ENCODE peak calls at places on chromosomes 4 and X, in seven cellular contexts. One of them, this sample, is unnamed.

GRCh38 chr4:12359420-12359819 is 930.7 kb upstream of the HS3ST1 start:
- DNase-seq in mammary epithelial cell: no peak
- DNase-seq in NB4: peak
- DNase-seq in pancreas: no peak
- DNase-seq in CD4-positive, alpha-beta T cell: no peak
- DNase-seq in ovary: no peak
- DNase-seq in GM10248: no peak
- DNase-seq in this sample: no peak

GRCh38 chr4:826508-827208 is 729 bp upstream of the CPLX1 start:
- DNase-seq in CD4-positive, alpha-beta T cell: no peak
- DNase-seq in ovary: no peak
- DNase-seq in GM10248: no peak
- DNase-seq in NB4: no peak
- DNase-seq in mammary epithelial cell: no peak
- DNase-seq in pancreas: no peak
- DNase-seq in this sample: no peak

GRCh38 chr4:113882668-113883067 is 96.8 kb downstream of the ARSJ start:
- DNase-seq in mammary epithelial cell: no peak
- DNase-seq in ovary: no peak
- DNase-seq in GM10248: no peak
- DNase-seq in NB4: no peak
- DNase-seq in CD4-positive, alpha-beta T cell: no peak
- DNase-seq in pancreas: no peak
- DNase-seq in this sample: no peak

GRCh38 chr4:177448850-177449249 is 6.6 kb upstream of the AGA start:
- DNase-seq in CD4-positive, alpha-beta T cell: no peak
- DNase-seq in NB4: no peak
- DNase-seq in pancreas: no peak
- DNase-seq in ovary: no peak
- DNase-seq in GM10248: no peak
- DNase-seq in mammary epithelial cell: peak
- DNase-seq in this sample: no peak

GRCh38 chrX:67543818-67544217 is at the start of gene AR:
- DNase-seq in NB4: no peak
- DNase-seq in ovary: peak
- DNase-seq in mammary epithelial cell: no peak
- DNase-seq in CD4-positive, alpha-beta T cell: no peak
- DNase-seq in pancreas: peak
- DNase-seq in GM10248: no peak
- DNase-seq in this sample: no peak

GRCh38 chr4:64551125-64551524 is 141.9 kb upstream of the TECRL start:
- DNase-seq in GM10248: no peak
- DNase-seq in mammary epithelial cell: no peak
- DNase-seq in CD4-positive, alpha-beta T cell: no peak
- DNase-seq in NB4: no peak
- DNase-seq in ovary: no peak
- DNase-seq in pancreas: no peak
- DNase-seq in this sample: no peak

GRCh38 chr4:99855677-99856076 is 38.5 kb downstream of the LAMTOR3 start:
- DNase-seq in mammary epithelial cell: no peak
- DNase-seq in GM10248: peak
- DNase-seq in ovary: no peak
- DNase-seq in NB4: peak
- DNase-seq in CD4-positive, alpha-beta T cell: no peak
- DNase-seq in pancreas: peak
- DNase-seq in this sample: no peak

GRCh38 chrX:3231766-3232165 is 114.7 kb downstream of the MXRA5 start:
- DNase-seq in ovary: no peak
- DNase-seq in CD4-positive, alpha-beta T cell: no peak
- DNase-seq in mammary epithelial cell: no peak
- DNase-seq in GM10248: no peak
- DNase-seq in pancreas: no peak
- DNase-seq in NB4: no peak
- DNase-seq in this sample: no peak

GRCh38 chrX:51182545-51182944 is 150.1 kb upstream of the NUDT10 start:
- DNase-seq in GM10248: no peak
- DNase-seq in NB4: no peak
- DNase-seq in CD4-positive, alpha-beta T cell: no peak
- DNase-seq in ovary: no peak
- DNase-seq in mammary epithelial cell: no peak
- DNase-seq in pancreas: no peak
- DNase-seq in this sample: no peak

GRCh38 chr4:111450867-111451266 is 694.4 kb upstream of the FAM241A start:
- DNase-seq in GM10248: no peak
- DNase-seq in mammary epithelial cell: no peak
- DNase-seq in ovary: no peak
- DNase-seq in pancreas: no peak
- DNase-seq in CD4-positive, alpha-beta T cell: no peak
- DNase-seq in NB4: no peak
- DNase-seq in this sample: no peak

GRCh38 chr4:10225096-10225495 is 108.5 kb upstream of the WDR1 start:
- DNase-seq in GM10248: no peak
- DNase-seq in ovary: no peak
- DNase-seq in pancreas: no peak
- DNase-seq in NB4: no peak
- DNase-seq in CD4-positive, alpha-beta T cell: no peak
- DNase-seq in mammary epithelial cell: no peak
- DNase-seq in this sample: no peak

DNA sequence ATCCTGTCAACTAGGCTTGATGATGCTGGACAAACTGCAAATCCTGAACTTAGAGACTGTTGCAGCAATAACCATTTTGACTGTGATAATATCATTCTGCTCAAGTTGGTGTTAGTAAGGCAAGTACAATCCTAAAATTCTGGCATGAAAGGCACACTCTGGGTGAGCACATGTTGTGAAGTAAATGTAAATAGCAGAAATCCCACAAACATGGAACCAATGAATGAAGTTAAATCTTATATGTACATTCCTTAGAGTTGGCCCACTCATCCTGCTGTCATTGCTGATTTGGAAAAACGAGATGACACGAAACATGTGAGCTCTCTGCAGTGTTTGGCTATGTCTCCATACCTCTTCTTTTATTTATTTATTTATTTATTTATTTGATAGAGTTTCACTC is 21.0 kb downstream of the RBM47 start:
- DNase-seq in NB4: no peak
- DNase-seq in CD4-positive, alpha-beta T cell: no peak
- DNase-seq in mammary epithelial cell: no peak
- DNase-seq in pancreas: no peak
- DNase-seq in ovary: no peak
- DNase-seq in GM10248: no peak
- DNase-seq in this sample: no peak
- TF ChIP-seq CTCF in NB4: no peak
- TF ChIP-seq CTCF in CD4-positive, alpha-beta T cell: no peak
- TF ChIP-seq CTCF in mammary epithelial cell: no peak
- TF ChIP-seq CTCF in pancreas: no peak
- TF ChIP-seq CTCF in ovary: no peak
- TF ChIP-seq CTCF in GM10248: no peak
- TF ChIP-seq CTCF in this sample: no peak

GRCh38 chr4:15756361-15756861 is 21.7 kb upstream of the CD38 start:
- DNase-seq in CD4-positive, alpha-beta T cell: peak
- DNase-seq in ovary: no peak
- DNase-seq in pancreas: no peak
- DNase-seq in GM10248: peak
- DNase-seq in mammary epithelial cell: peak
- DNase-seq in NB4: peak
- DNase-seq in this sample: no peak
- TF ChIP-seq CTCF in CD4-positive, alpha-beta T cell: peak
- TF ChIP-seq CTCF in ovary: no peak
- TF ChIP-seq CTCF in pancreas: no peak
- TF ChIP-seq CTCF in GM10248: peak
- TF ChIP-seq CTCF in mammary epithelial cell: peak
- TF ChIP-seq CTCF in NB4: peak
- TF ChIP-seq CTCF in this sample: peak

DNA sequence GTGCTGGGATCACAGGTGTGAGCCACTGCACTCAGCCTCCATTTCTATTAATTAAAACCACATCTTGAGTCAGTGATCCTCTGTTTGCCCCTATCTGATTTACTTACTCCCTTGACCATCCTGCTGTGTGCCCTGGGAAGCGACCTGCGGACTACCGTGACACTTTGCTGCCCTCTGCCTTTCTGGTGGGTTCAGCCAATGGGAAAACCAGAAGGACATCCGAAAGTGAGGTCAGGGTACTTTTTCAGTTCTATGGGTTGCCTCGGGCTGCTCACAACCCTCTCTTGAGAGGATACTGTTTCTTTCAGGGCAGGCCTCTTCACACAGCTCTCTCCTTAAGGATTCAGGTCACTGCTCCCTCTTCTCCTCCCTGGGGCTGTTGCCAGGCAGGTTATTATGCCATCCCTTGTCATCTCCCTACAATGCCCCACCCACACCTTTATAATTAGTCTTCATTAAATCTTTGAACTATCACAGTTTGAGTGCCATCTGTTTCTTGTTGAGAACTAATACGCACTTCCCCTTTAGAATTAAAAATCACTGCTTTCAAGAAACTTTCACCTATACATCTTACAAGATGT is 21.4 kb downstream of the PLAC8 start:
- DNase-seq in ovary: no peak
- DNase-seq in mammary epithelial cell: no peak
- DNase-seq in NB4: no peak
- DNase-seq in CD4-positive, alpha-beta T cell: no peak
- DNase-seq in GM10248: no peak
- DNase-seq in pancreas: no peak
- DNase-seq in this sample: no peak
- TF ChIP-seq CTCF in ovary: no peak
- TF ChIP-seq CTCF in mammary epithelial cell: no peak
- TF ChIP-seq CTCF in NB4: no peak
- TF ChIP-seq CTCF in CD4-positive, alpha-beta T cell: no peak
- TF ChIP-seq CTCF in GM10248: no peak
- TF ChIP-seq CTCF in pancreas: no peak
- TF ChIP-seq CTCF in this sample: no peak

GRCh38 chrX:11655282-11655985 is 10.3 kb downstream of the ARHGAP6 start:
- DNase-seq in pancreas: no peak
- DNase-seq in CD4-positive, alpha-beta T cell: no peak
- DNase-seq in ovary: no peak
- DNase-seq in mammary epithelial cell: no peak
- DNase-seq in NB4: no peak
- DNase-seq in GM10248: no peak
- DNase-seq in this sample: no peak
- TF ChIP-seq CTCF in pancreas: no peak
- TF ChIP-seq CTCF in CD4-positive, alpha-beta T cell: no peak
- TF ChIP-seq CTCF in ovary: no peak
- TF ChIP-seq CTCF in mammary epithelial cell: no peak
- TF ChIP-seq CTCF in NB4: no peak
- TF ChIP-seq CTCF in GM10248: no peak
- TF ChIP-seq CTCF in this sample: no peak

GRCh38 chr4:77578145-77578544 is 27.5 kb upstream of the CXCL13 start:
- DNase-seq in CD4-positive, alpha-beta T cell: no peak
- DNase-seq in pancreas: no peak
- DNase-seq in NB4: no peak
- DNase-seq in GM10248: no peak
- DNase-seq in mammary epithelial cell: no peak
- DNase-seq in ovary: no peak
- DNase-seq in this sample: no peak
- TF ChIP-seq CTCF in CD4-positive, alpha-beta T cell: no peak
- TF ChIP-seq CTCF in pancreas: no peak
- TF ChIP-seq CTCF in NB4: peak
- TF ChIP-seq CTCF in GM10248: no peak
- TF ChIP-seq CTCF in mammary epithelial cell: no peak
- TF ChIP-seq CTCF in ovary: no peak
- TF ChIP-seq CTCF in this sample: no peak

DNA sequence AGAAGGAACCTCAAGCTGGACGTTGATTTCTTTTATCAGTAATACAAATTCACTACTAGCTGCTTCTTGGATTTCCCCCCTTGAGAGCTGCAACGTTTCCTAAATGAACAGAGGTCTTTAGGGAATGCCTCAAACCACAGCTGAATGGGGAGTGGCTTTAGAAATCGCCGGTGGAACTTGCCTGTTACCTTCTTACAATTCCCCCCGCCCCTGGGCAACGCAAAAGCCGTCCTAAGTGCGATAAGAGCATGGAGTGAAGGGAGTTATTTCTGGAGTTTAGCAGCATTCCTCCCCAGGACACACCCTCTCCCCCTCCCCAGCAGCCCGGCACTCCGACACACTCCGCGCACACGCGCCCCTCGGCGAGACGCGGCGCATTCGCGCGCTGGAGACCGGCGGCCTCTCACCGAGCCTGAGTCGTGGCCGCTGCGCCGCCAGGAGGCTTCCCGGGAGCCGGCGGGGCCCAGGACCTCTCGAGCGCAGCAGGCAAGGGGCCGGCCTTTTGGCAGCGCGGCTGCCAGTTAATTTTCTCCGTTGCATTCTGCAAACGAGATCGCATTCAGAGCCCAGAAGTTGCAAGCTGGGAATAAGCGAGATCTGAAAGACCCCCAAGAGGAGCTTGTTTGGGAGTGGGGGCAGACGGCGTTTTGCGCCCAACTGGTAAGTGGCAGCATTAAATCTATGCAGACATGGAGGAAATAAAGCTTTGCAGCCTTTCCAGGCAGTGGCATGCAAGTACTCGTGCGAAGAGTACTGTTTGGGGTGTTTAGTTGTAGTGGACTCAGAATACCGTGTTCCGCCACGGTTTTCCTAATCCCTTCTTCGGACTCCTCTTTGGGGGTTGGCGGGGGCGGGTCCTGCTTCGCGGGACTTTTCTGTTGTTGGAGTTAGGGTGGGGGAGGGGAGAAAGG is 134.6 kb downstream of the PALLD start:
- DNase-seq in CD4-positive, alpha-beta T cell: no peak
- DNase-seq in NB4: peak
- DNase-seq in mammary epithelial cell: peak
- DNase-seq in GM10248: no peak
- DNase-seq in pancreas: peak
- DNase-seq in ovary: peak
- DNase-seq in this sample: no peak
- TF ChIP-seq CTCF in CD4-positive, alpha-beta T cell: no peak
- TF ChIP-seq CTCF in NB4: no peak
- TF ChIP-seq CTCF in mammary epithelial cell: peak
- TF ChIP-seq CTCF in GM10248: no peak
- TF ChIP-seq CTCF in pancreas: no peak
- TF ChIP-seq CTCF in ovary: peak
- TF ChIP-seq CTCF in this sample: no peak

DNA sequence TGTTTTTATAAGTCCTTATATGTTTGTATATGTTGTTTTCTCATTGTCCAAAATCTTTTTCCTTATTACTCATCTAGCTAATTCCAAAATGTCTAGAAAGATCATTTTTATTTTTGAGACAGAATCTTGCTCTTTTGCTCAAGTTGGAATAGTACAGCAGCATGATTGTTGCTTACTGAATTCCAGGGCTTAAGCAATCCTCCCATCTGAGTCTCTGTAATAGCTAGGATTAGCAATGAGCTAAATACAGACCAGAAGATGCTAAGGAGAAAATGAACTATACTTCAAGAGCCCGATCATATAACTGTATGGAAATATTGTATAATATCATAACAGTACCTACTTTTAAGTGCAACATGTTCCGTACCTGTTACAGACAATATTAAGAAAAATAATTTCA is 1027.0 kb downstream of the STIM2 start:
- DNase-seq in NB4: no peak
- DNase-seq in GM10248: no peak
- DNase-seq in pancreas: no peak
- DNase-seq in CD4-positive, alpha-beta T cell: no peak
- DNase-seq in mammary epithelial cell: no peak
- DNase-seq in ovary: no peak
- DNase-seq in this sample: no peak
- TF ChIP-seq CTCF in NB4: no peak
- TF ChIP-seq CTCF in GM10248: no peak
- TF ChIP-seq CTCF in pancreas: no peak
- TF ChIP-seq CTCF in CD4-positive, alpha-beta T cell: no peak
- TF ChIP-seq CTCF in mammary epithelial cell: no peak
- TF ChIP-seq CTCF in ovary: no peak
- TF ChIP-seq CTCF in this sample: no peak